ENCODE peak calls at places on chromosomes 4 and X, in four cellular contexts. K, X, T and D are unnamed samples.

GRCh38 chr4:177671845-177672244 is 229.6 kb upstream of the AGA start:
- DNase-seq in K (no peak), X (no peak), T (no peak), D (no peak)

GRCh38 chr4:82394896-82395295 is 21.1 kb upstream of the HNRNPD start:
- DNase-seq in K (no peak), X (no peak), T (no peak), D (no peak)

GRCh38 chrX:49273181-49273727 is 3.7 kb downstream of the PPP1R3F start:
- DNase-seq in K (no peak), X (no peak), T (no peak), D (no peak)

GRCh38 chr4:101191302-101192098 is 155.8 kb downstream of the PPP3CA start:
- DNase-seq in K (no peak), X (peak; percentile 92), T (peak; percentile 75), D (peak; percentile 36)

GRCh38 chrX:68710870-68711576 is 63.6 kb downstream of the STARD8 start:
- DNase-seq in K (peak; percentile 32), X (peak; percentile 53), T (peak; percentile 49), D (no peak)

GRCh38 chr4:136740326-136740725 is 792.0 kb downstream of the PCDH18 start:
- DNase-seq in K (no peak), X (no peak), T (no peak), D (no peak)

GRCh38 chr4:89056292-89056952 is 563 bp downstream of the FAM13A start:
- DNase-seq in K (no peak), X (no peak), T (no peak), D (no peak)

GRCh38 chr4:72984351-72984750 is 85.2 kb downstream of the COX18 start:
- DNase-seq in K (no peak), X (no peak), T (no peak), D (no peak)

GRCh38 chr4:169810325-169811323 is 52.9 kb upstream of the HPF1 start:
- DNase-seq in K (peak; percentile 84), X (peak; percentile 81), T (peak; percentile 28), D (peak; percentile 52)

GRCh38 chr4:133152330-133152791 is 3.3 kb downstream of the PCDH10 start:
- DNase-seq in K (no peak), X (no peak), T (no peak), D (no peak)
- H3K9me3 ChIP-seq in K (no peaks in the 10 kb centered on the region), X (no peaks in the 10 kb centered on the region), T (no peaks in the 10 kb centered on the region), D (peaks cover 3% of the 10 kb centered on the region)

DNA sequence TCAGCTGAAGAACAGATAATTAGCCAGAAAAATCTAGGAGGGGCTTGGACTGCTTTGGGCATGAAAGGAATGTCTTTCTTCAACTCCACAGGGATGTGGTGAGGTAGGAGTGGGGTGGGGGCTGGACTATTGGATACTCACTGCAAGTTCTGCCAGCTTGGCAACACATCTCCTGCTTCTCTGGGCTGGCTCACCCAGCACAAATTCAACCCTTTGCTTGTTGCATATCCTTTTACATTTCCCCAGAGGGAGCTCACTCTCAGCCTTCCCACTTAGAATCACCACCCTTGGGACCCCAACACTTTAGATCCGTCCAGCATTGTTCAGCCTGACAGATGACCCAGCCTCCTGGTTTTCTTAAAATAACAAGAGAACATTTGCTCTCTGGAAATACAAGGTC is 120.6 kb downstream of the KDR start:
- DNase-seq in K (no peak), X (no peak), T (peak; percentile 37), D (no peak)
- TF ChIP-seq CTCF in K (no peak), X (no peak), T (no peak), D (no peak)

GRCh38 chrX:10115082-10115481 is 41.7 kb upstream of the CLCN4 start:
- DNase-seq in K (no peak), X (no peak), T (no peak), D (no peak)

GRCh38 chrX:10117301-10117700 is 39.5 kb upstream of the CLCN4 start:
- DNase-seq in K (no peak), X (no peak), T (no peak), D (no peak)

GRCh38 chrX:10119399-10119990 is 37.3 kb upstream of the CLCN4 start:
- DNase-seq in K (peak; percentile 73), X (peak; percentile 91), T (peak; percentile 84), D (peak; percentile 82)

GRCh38 chrX:10118530-10118929 is 38.2 kb upstream of the CLCN4 start:
- DNase-seq in K (no peak), X (no peak), T (no peak), D (no peak)

DNA sequence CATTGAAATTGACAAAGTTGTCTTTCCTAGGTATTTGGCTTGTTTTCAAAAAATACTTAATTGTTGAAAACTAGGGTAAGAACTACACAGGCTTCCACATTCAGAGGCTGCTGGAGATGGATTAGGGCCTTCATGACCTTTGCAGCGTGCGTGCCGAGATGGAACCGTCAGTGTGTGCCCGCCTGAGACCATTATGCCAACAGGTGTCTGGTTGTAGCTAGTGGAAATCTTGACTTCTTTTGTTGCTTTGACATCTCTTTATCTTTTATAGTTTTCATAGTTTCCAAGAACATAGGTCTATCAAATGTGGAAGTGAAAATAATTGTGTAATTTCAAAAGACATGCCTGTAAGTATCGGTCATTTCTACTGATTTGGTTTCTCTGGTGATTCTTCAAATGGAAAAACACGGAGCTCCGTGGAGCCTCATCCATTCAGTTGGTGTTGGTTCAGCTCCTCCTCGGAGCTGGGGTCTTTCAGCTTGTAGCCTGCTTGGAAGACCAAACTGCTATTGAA is 38.9 kb upstream of the CLCN4 start:
- DNase-seq in K (no peak), X (no peak), T (no peak), D (no peak)
- H3K9me3 ChIP-seq in K (peaks cover 8% of the 10 kb centered on the region), X (no peaks in the 10 kb centered on the region), T (no peaks in the 10 kb centered on the region), D (peaks cover 27% of the 10 kb centered on the region)

GRCh38 chr4:114785570-114785969 is 187.0 kb downstream of the UGT8 start:
- DNase-seq in K (no peak), X (no peak), T (no peak), D (no peak)

GRCh38 chr4:114782842-114783595 is 184.4 kb downstream of the UGT8 start:
- DNase-seq in K (no peak), X (no peak), T (no peak), D (no peak)

GRCh38 chr4:114780205-114780604 is 181.6 kb downstream of the UGT8 start:
- DNase-seq in K (peak; percentile 24), X (peak; percentile 7), T (no peak), D (no peak)
- TF ChIP-seq CTCF in K (peak; percentile 39), X (peak; percentile 30), T (peak; percentile 17), D (peak; percentile 9)

GRCh38 chrX:45502396-45502795 is 301.7 kb upstream of the DIPK2B start:
- DNase-seq in K (no peak), X (no peak), T (no peak), D (no peak)
- H3K9me3 ChIP-seq in K (no peaks in the 10 kb centered on the region), X (no peaks in the 10 kb centered on the region), T (no peaks in the 10 kb centered on the region), D (peaks cover 10% of the 10 kb centered on the region)

DNA sequence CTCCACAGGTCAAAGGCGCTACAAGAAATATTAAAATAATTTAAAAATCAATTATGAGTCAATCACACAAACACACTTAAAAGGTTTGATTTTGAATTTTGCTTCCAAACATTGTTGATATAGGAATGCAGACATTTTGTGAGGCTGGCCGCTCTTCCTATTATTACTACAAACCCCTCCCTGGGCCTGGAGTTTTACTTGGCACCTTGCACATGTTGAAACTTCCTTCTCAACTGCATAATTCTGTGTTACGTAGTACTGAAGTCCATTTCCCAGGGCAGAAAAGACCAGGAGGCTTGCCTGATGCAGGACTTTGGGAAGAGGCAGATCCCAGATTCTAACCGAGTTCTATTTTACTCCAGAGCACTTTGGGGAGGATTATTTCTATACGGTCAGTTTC is 71.5 kb downstream of the CYTL1 start:
- DNase-seq in K (no peak), X (no peak), T (no peak), D (no peak)
- TF ChIP-seq CTCF in K (no peak), X (no peak), T (no peak), D (no peak)

GRCh38 chrX:152154050-152154449 is 15.7 kb upstream of the MAGEA10 start:
- DNase-seq in K (no peak), X (no peak), T (no peak), D (no peak)
- H3K9me3 ChIP-seq in K (no peaks in the 10 kb centered on the region), X (peaks cover under 1% of the 10 kb centered on the region), T (no peaks in the 10 kb centered on the region), D (no peaks in the 10 kb centered on the region)

GRCh38 chr4:153792007-153792892 is 3.4 kb upstream of the SFRP2 start:
- DNase-seq in K (no peak), X (no peak), T (no peak), D (no peak)
- TF ChIP-seq CTCF in K (peak; percentile 27), X (no peak), T (no peak), D (no peak)